ENCODE peak calls at places on chromosome 12, in seven cellular contexts. Q is stomach; G is dorsolateral prefrontal cortex; T is CD8-positive, alpha-beta memory T cell; K is fibroblast of villous mesenchyme; D is ovary; C is cardiac muscle cell. M is an unnamed sample.

GRCh38 chr12:6946033-6946919 is 2.5 kb downstream of the C12orf57 start:
- DNase-seq in D (peak; percentile 53), Q (peak; percentile 97), C (peak; percentile 39), G (no peak), K (no peak), T (peak; percentile 79), M (no peak)

GRCh38 chr12:32926356-32926755 is 29.8 kb upstream of the PKP2 start:
- DNase-seq in Q (no peak), K (no peak), C (no peak), G (no peak), D (no peak), T (no peak), M (no peak)

GRCh38 chr12:113002155-113002554 is 23.8 kb downstream of the OAS2 start:
- DNase-seq in C (no peak), K (no peak), D (no peak), T (no peak), Q (no peak), G (no peak), M (no peak)

GRCh38 chr12:26195250-26195640 is at the start of gene SSPN:
- DNase-seq in K (peak; percentile 54), G (peak; percentile 57), Q (peak; percentile 61), C (peak; percentile 86), T (no peak), D (peak; percentile 84), M (peak; percentile 63)

GRCh38 chr12:79988368-79988767 is 53.5 kb upstream of the PPP1R12A start:
- DNase-seq in K (no peak), D (no peak), T (no peak), G (no peak), Q (no peak), C (peak; percentile 13), M (peak; percentile 30)

GRCh38 chr12:38157274-38157932 is 159.2 kb upstream of the ALG10B start:
- DNase-seq in G (no peak), Q (no peak), D (no peak), T (no peak), K (no peak), C (no peak), M (no peak)

GRCh38 chr12:26434299-26434915 is 239.0 kb downstream of the SSPN start:
- DNase-seq in D (no peak), Q (no peak), K (peak; percentile 60), C (peak; percentile 72), T (no peak), G (no peak), M (peak; percentile 73)

GRCh38 chr12:45707241-45707857 is 22.2 kb upstream of the ARID2 start:
- DNase-seq in T (no peak), K (no peak), D (no peak), G (no peak), C (no peak), Q (no peak), M (no peak)

GRCh38 chr12:123936956-123937706 is 35.5 kb downstream of the CCDC92 start:
- DNase-seq in G (no peak), Q (no peak), D (no peak), K (no peak), C (no peak), T (no peak), M (no peak)

GRCh38 chr12:50164963-50165362 is 2.2 kb downstream of the CERS5 start:
- DNase-seq in G (no peak), D (no peak), C (no peak), Q (no peak), K (peak; percentile 27), T (no peak), M (no peak)

GRCh38 chr12:116599285-116600122 is 40.3 kb downstream of the MAP1LC3B2 start:
- DNase-seq in T (peak; percentile 61), K (peak; percentile 89), Q (peak; percentile 82), C (peak; percentile 87), D (peak; percentile 88), G (peak; percentile 62), M (peak; percentile 83)

GRCh38 chr12:14256139-14256538 is 109.3 kb upstream of the ATF7IP start:
- DNase-seq in Q (no peak), D (no peak), C (peak; percentile 82), G (no peak), K (no peak), T (peak; percentile 67), M (peak; percentile 79)

GRCh38 chr12:93245543-93245942 is 132.2 kb upstream of the NUDT4 start:
- DNase-seq in D (no peak), T (peak; percentile 58), K (no peak), Q (no peak), G (no peak), C (no peak), M (no peak)

GRCh38 chr12:110002691-110003515 is 3.7 kb downstream of the ANKRD13A start:
- DNase-seq in G (no peak), C (no peak), D (no peak), K (no peak), Q (no peak), T (no peak), M (no peak)

GRCh38 chr12:119334459-119335170 is at the start of gene CCDC60:
- DNase-seq in G (no peak), Q (peak; percentile 41), D (peak; percentile 12), K (no peak), C (no peak), T (no peak), M (no peak)

GRCh38 chr12:101694297-101694848 is 3.1 kb upstream of the CHPT1 start:
- DNase-seq in T (no peak), K (no peak), C (no peak), Q (no peak), D (no peak), G (no peak), M (no peak)

GRCh38 chr12:132482771-132483170 is 7.2 kb upstream of the FBRSL1 start:
- DNase-seq in G (no peak), K (no peak), C (no peak), Q (no peak), T (no peak), D (no peak), M (no peak)

GRCh38 chr12:56346663-56347062 is 8.0 kb downstream of the IL23A start:
- DNase-seq in C (no peak), D (no peak), G (no peak), Q (no peak), T (peak; percentile 50), K (no peak), M (no peak)

GRCh38 chr12:53074290-53074998 is 4.7 kb downstream of the SPRYD3 start:
- DNase-seq in T (no peak), G (no peak), Q (no peak), K (no peak), C (no peak), D (no peak), M (no peak)

GRCh38 chr12:105085537-105085936 is 1.3 kb upstream of the ALDH1L2 start:
- DNase-seq in K (no peak), T (no peak), G (no peak), D (no peak), Q (no peak), C (no peak), M (no peak)

GRCh38 chr12:105083041-105083440 is 1.2 kb downstream of the ALDH1L2 start:
- DNase-seq in D (no peak), T (no peak), G (no peak), Q (no peak), C (peak; percentile 17), K (no peak), M (no peak)

GRCh38 chr12:105084251-105085250 is at the start of gene ALDH1L2:
- DNase-seq in D (peak; percentile 87), C (peak; percentile 96), G (peak; percentile 57), T (peak; percentile 50), K (peak; percentile 94), Q (peak; percentile 88), M (peak; percentile 90)

GRCh38 chr12:105079011-105079570 is 5.2 kb downstream of the ALDH1L2 start:
- DNase-seq in T (no peak), C (no peak), Q (no peak), G (no peak), K (peak; percentile 16), D (no peak), M (no peak)

GRCh38 chr12:105083551-105084105 is 630 bp downstream of the ALDH1L2 start:
- DNase-seq in Q (peak; percentile 58), D (peak; percentile 40), T (no peak), C (peak; percentile 87), G (peak; percentile 40), K (peak; percentile 85), M (peak; percentile 82)
- H3K4me3 ChIP-seq in Q (peak overlapping the region; percentile 51), D (peak overlapping the region; percentile 57), T (peak overlapping the region; percentile 38), C (peak overlapping the region; percentile 36), G (peak overlapping the region; percentile 66), K (peak overlapping the region; percentile 71), M (peak overlapping the region; percentile 98)

DNA sequence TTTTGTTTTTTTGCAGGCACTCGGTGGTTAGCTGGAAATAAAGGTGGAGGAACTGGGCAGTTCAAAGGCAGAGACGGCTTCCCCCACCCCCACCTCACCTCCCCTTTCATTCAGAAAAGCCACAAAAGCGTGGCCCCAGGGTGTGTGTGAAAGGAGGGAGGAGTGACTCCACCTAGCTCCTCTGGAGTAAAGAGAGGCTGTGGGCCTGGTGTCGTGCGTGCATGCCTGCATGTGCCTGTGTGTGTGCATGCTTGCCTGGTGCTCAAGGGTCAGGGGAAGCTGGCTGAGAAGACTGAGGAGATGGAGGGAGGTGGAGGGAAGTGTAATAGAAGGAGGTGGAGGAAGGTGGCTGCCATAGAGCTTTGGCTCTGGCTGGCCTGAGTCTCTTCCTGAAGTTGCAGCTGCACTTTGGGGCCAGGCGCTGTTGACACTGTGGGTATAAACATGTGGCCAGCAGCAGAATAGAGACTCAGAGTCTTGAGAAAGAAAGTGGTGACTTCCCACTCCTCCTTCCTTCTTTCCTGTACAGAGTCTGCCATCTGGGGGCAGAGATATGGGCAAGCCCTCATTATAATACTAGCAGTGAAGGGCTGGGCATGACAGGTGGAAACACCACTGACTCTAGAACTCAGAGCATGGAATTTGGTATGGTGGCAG is 36.9 kb upstream of the SINHCAF start:
- DNase-seq in Q (peak; percentile 50), C (no peak), D (no peak), K (peak; percentile 15), T (no peak), G (no peak), M (no peak)
- H3K4me3 ChIP-seq in Q (no peak overlapping the region), C (no peak overlapping the region), D (no peak overlapping the region), K (no peak overlapping the region), T (no peak overlapping the region), G (no peak overlapping the region), M (no peak overlapping the region)

GRCh38 chr12:90090929-90091651 is 382.5 kb upstream of the ATP2B1 start:
- DNase-seq in K (peak; percentile 92), T (no peak), Q (peak; percentile 28), D (peak; percentile 13), G (no peak), C (peak; percentile 75), M (peak; percentile 97)
- H3K4me3 ChIP-seq in K (no peak overlapping the region), T (no peak overlapping the region), Q (no peak overlapping the region), D (no peak overlapping the region), G (no peak overlapping the region), C (no peak overlapping the region), M (no peak overlapping the region)

GRCh38 chr12:74111688-74112360 is 425.8 kb upstream of the ATXN7L3B start:
- DNase-seq in G (peak; percentile 31), K (peak; percentile 10), T (no peak), C (no peak), Q (no peak), D (peak; percentile 14), M (no peak)

GRCh38 chr12:74105434-74105833 is 432.2 kb upstream of the ATXN7L3B start:
- DNase-seq in G (no peak), K (no peak), D (no peak), C (no peak), T (no peak), Q (no peak), M (no peak)

DNA sequence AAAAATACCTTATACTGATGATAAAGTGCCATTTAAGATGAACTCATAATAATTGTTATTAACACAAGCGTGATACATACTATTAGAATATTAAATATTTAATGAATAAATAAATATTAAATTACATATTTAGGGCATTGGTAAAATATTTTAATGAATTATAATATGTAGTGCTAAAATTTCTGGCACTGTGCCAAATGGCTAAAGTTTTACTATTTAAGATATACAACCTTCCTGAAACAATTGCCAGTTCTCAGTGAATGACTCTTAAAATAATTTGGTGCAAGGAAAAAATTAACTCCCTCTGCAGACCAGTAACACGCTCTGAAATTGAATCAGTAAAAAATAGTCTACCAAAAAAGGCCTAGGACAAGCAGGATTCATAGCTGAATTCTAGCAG is 428.9 kb upstream of the ATXN7L3B start:
- DNase-seq in T (no peak), K (no peak), Q (no peak), D (no peak), G (no peak), C (no peak), M (no peak)
- H3K4me3 ChIP-seq in T (no peak overlapping the region), K (no peak overlapping the region), Q (no peak overlapping the region), D (no peak overlapping the region), G (no peak overlapping the region), C (no peak overlapping the region), M (no peak overlapping the region)

M was measured in fibroblast of the aortic adventitia.